ENCODE peak calls at places on chromosomes 7 and 10, in six cellular contexts. E, U, P, Z, R and S are unnamed samples.

GRCh38 chr10:14879055-14879800 is 562 bp downstream of the SUV39H2 start:
- DNase-seq in E (no peak), U (no peak), P (no peak), Z (no peak), R (peak), S (no peak)

GRCh38 chr7:141001561-141001960 is 13.2 kb downstream of the MRPS33 start:
- DNase-seq in E (no peak), U (no peak), P (no peak), Z (no peak), R (no peak), S (no peak)

GRCh38 chr7:48366096-48366495 is 194.8 kb downstream of the ABCA13 start:
- DNase-seq in E (no peak), U (peak), P (no peak), Z (no peak), R (no peak), S (no peak)

GRCh38 chr7:92461027-92462003 is 14.0 kb downstream of the GATAD1 start:
- DNase-seq in E (peak), U (peak), P (peak), Z (peak), R (peak), S (no peak)

GRCh38 chr7:105773030-105773460 is 103.4 kb downstream of the ATXN7L1 start:
- DNase-seq in E (no peak), U (no peak), P (no peak), Z (no peak), R (peak), S (no peak)

GRCh38 chr7:105611856-105612775 is 30.8 kb upstream of the EFCAB10 start:
- DNase-seq in E (no peak), U (peak), P (no peak), Z (no peak), R (no peak), S (no peak)

GRCh38 chr7:66921396-66921917 is 432 bp downstream of the TMEM248 start:
- DNase-seq in E (no peak), U (peak), P (no peak), Z (peak), R (no peak), S (no peak)

GRCh38 chr10:70232155-70232858 is 922 bp downstream of the PPA1 start:
- DNase-seq in E (peak), U (peak), P (no peak), Z (peak), R (peak), S (no peak)

GRCh38 chr7:52838981-52839411 is 196.4 kb upstream of the POM121L12 start:
- DNase-seq in E (no peak), U (peak), P (no peak), Z (no peak), R (no peak), S (no peak)

GRCh38 chr10:78964952-78965633 is 103.7 kb upstream of the ZMIZ1 start:
- DNase-seq in E (peak), U (peak), P (no peak), Z (peak), R (peak), S (peak)

GRCh38 chr10:116973946-116974345 is 31.0 kb downstream of the SHTN1 start:
- DNase-seq in E (no peak), U (no peak), P (no peak), Z (no peak), R (no peak), S (no peak)

GRCh38 chr7:7851381-7851780 is 117.2 kb upstream of the GLCCI1 start:
- DNase-seq in E (no peak), U (no peak), P (no peak), Z (no peak), R (no peak), S (no peak)

GRCh38 chr7:127252380-127252718 is 392 bp downstream of the GRM8 start:
- DNase-seq in E (peak), U (no peak), P (no peak), Z (no peak), R (peak), S (no peak)

GRCh38 chr10:127353544-127353943 is 157.2 kb upstream of the INSYN2A start:
- DNase-seq in E (no peak), U (no peak), P (no peak), Z (no peak), R (no peak), S (no peak)

GRCh38 chr7:35983585-35983984 is 169.5 kb upstream of the EEPD1 start:
- DNase-seq in E (no peak), U (no peak), P (no peak), Z (no peak), R (no peak), S (no peak)

GRCh38 chr10:73247509-73248258 is 629 bp upstream of the DNAJC9 start:
- DNase-seq in E (no peak), U (peak), P (no peak), Z (no peak), R (no peak), S (no peak)

GRCh38 chr7:75866497-75867389 is 12.1 kb upstream of the RHBDD2 start:
- DNase-seq in E (peak), U (peak), P (no peak), Z (peak), R (peak), S (no peak)

GRCh38 chr10:68049289-68050078 is 25.6 kb downstream of the HERC4 start:
- DNase-seq in E (no peak), U (no peak), P (no peak), Z (no peak), R (no peak), S (no peak)

GRCh38 chr10:124754227-124754626 is 10.0 kb upstream of the FAM53B start:
- DNase-seq in E (no peak), U (no peak), P (no peak), Z (no peak), R (no peak), S (no peak)

GRCh38 chr10:46560381-46560780 is 3.9 kb upstream of the GPRIN2 start:
- DNase-seq in E (peak), U (no peak), P (no peak), Z (no peak), R (no peak), S (peak)

GRCh38 chr10:78170026-78170475 is 136.4 kb downstream of the RPS24 start:
- DNase-seq in E (no peak), U (peak), P (no peak), Z (peak), R (no peak), S (no peak)

GRCh38 chr10:94038024-94038423 is 44.3 kb downstream of the PLCE1 start:
- DNase-seq in E (no peak), U (peak), P (no peak), Z (peak), R (peak), S (no peak)

GRCh38 chr10:94043431-94043990 is 49.8 kb downstream of the PLCE1 start:
- DNase-seq in E (no peak), U (peak), P (no peak), Z (no peak), R (no peak), S (no peak)

GRCh38 chr10:94046152-94046551 is 52.4 kb downstream of the PLCE1 start:
- DNase-seq in E (no peak), U (no peak), P (no peak), Z (no peak), R (no peak), S (no peak)

GRCh38 chr10:94042814-94043175 is 49.1 kb downstream of the PLCE1 start:
- DNase-seq in E (no peak), U (no peak), P (no peak), Z (no peak), R (no peak), S (no peak)

DNA sequence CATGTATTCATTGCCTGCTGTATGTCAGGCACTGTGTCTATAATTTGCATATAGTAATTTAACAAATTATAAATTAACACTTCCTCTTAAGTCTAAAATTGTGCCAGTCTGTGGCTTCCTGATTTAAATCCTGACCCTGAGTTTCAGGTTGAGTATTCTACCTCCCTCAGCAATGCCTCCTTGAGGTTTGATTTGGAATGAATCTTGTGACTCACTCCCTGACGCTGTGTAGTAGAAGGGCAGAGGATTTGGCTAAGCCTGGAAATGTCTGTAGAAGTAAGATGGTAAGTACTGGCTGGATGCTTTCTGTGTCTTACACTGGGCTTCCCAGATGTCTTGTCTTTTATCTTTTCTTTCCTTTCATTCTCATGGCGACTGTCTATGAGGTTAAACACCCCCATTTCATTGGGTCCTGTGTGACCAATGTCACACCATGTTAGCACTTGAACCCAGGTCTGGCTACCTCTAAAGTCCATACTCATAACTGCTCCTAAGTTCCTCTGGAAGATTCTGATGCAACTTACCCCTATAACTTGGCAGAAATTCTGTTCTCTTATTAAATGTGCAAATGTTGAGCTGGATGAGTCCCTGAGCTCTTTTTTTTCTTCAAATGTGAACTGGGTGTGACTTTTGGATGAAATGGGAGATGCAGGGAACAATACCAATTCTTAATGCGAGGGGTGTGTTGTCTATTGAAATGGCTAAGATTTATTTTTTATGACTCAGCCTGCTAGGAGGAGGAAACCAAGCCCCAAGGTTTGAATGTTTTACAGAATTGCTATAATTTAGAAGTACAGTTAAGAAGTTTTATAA is 48.5 kb downstream of the PLCE1 start:
- DNase-seq in E (no peak), U (peak), P (no peak), Z (peak), R (no peak), S (no peak)
- TF ChIP-seq CTCF in E (no peak), U (peak), P (peak), Z (peak), R (no peak), S (no peak)

GRCh38 chr10:76106611-76107010 is 675.2 kb downstream of the LRMDA start:
- DNase-seq in E (no peak), U (no peak), P (no peak), Z (no peak), R (no peak), S (no peak)
- TF ChIP-seq CTCF in E (no peak), U (no peak), P (no peak), Z (no peak), R (no peak), S (no peak)

DNA sequence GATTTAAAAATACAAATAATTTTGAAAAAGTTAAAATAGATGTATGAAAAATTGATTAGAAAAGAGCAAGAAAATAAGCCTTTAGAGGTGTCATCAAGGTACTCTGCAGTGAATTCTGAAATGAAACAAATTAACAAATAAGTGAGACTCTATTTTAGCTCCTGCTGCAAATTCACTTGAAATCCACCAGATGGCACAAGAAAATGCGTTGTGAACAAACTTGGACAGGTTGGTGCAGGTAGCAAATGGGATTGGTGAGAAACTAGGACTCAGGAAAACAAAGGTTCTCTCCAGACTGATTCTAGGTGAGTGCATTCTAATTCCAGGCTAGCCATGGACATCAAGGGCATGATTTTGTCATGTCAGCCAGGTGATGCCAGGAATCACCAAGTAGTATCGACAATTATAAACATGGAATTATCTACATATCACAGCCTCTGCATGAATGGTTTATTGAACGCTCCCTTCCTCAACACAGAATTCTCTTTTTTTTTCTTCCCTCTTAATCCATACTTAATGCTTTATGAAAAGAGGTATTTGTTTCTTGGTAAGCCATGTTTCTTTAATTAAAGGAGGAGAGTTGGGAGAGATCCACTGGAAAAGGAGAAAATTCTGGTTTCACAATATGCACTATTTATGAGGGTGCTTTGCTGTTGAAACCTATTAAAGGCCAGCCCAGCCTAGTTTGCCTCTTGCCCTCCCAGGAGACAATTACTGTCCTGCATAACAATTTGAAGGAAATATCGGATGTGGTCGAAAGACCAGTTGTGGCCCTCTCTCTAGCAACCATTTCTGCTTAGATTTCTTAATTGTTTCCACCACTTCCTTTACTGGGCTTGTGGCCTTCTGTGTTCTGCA is 118.1 kb downstream of the ZNF365 start:
- DNase-seq in E (no peak), U (peak), P (no peak), Z (peak), R (peak), S (no peak)
- TF ChIP-seq CTCF in E (no peak), U (peak), P (peak), Z (peak), R (peak), S (peak)

DNA sequence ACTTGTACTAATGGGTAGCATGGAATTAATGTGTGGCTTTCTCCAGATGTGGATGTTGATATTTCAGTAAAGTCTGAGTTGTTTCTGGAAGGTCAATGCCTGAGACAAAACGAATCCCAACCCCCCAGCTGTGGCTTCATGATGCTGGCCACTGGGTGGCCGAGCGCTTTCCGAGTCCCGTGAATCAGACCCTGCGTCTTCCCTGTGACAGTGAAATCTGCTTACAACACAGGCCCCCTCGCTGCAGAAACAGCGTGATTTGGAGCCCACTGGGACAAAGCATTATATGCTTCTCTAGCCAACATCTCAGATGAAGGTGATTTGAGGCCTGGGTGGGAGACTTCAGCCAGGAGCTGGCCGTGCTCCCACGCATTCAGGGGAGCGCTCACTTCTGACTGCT is 124.7 kb downstream of the WDR37 start:
- DNase-seq in E (peak), U (no peak), P (no peak), Z (no peak), R (peak), S (no peak)
- TF ChIP-seq CTCF in E (no peak), U (no peak), P (no peak), Z (no peak), R (peak), S (peak)

GRCh38 chr10:96743988-96744585 is 23.8 kb upstream of the PIK3AP1 start:
- DNase-seq in E (no peak), U (no peak), P (no peak), Z (no peak), R (peak), S (no peak)
- TF ChIP-seq CTCF in E (no peak), U (peak), P (peak), Z (peak), R (peak), S (peak)

GRCh38 chr7:157657741-157658740 is 321.2 kb downstream of the DNAJB6 start:
- DNase-seq in E (no peak), U (no peak), P (no peak), Z (no peak), R (no peak), S (no peak)
- TF ChIP-seq CTCF in E (no peak), U (no peak), P (no peak), Z (no peak), R (no peak), S (no peak)